ENCODE peak calls at places on chromosome 18, in eight cellular contexts. V is GM23248; S is CD8-positive, alpha-beta memory T cell; F is GM12878; W is lung; D is aorta; H is CD8-positive, alpha-beta T cell; B is left ventricle myocardium inferior. J is an unnamed sample.

GRCh38 chr18:1048048-1048447 is 143.4 kb downstream of the ADCYAP1 start:
- DNase-seq in H (no peak), W (no peak), F (no peak), S (no peak), B (no peak), V (peak; percentile 13), D (no peak), J (no peak)

GRCh38 chr18:79481041-79481790 is 85.5 kb downstream of the NFATC1 start:
- DNase-seq in F (no peak), H (no peak), B (peak; percentile 5), V (no peak), S (no peak), D (peak; percentile 70), W (no peak), J (no peak)

GRCh38 chr18:48264508-48264907 is 144.7 kb downstream of the ZBTB7C start:
- DNase-seq in H (no peak), S (no peak), V (peak; percentile 9), W (no peak), D (no peak), B (no peak), F (no peak), J (no peak)

GRCh38 chr18:25595274-25595673 is 243.3 kb upstream of the ZNF521 start:
- DNase-seq in F (no peak), V (no peak), D (no peak), H (no peak), B (no peak), S (no peak), W (no peak), J (no peak)

GRCh38 chr18:36075862-36076587 is 8.7 kb upstream of the RPRD1A start:
- DNase-seq in H (no peak), W (no peak), S (no peak), D (no peak), V (peak; percentile 82), F (peak; percentile 21), B (no peak), J (no peak)

GRCh38 chr18:23924813-23925212 is 89.7 kb upstream of the TTC39C start:
- DNase-seq in F (no peak), S (no peak), D (no peak), B (no peak), V (peak; percentile 82), W (no peak), H (no peak), J (no peak)

GRCh38 chr18:56298935-56299334 is 339.5 kb downstream of the TXNL1 start:
- DNase-seq in B (no peak), H (no peak), D (no peak), V (peak; percentile 78), F (no peak), S (no peak), W (no peak), J (no peak)

GRCh38 chr18:79502785-79503184 is 107.1 kb downstream of the NFATC1 start:
- DNase-seq in D (no peak), S (no peak), H (no peak), F (no peak), W (no peak), V (peak; percentile 58), B (no peak), J (no peak)

GRCh38 chr18:79927597-79928562 is 23.6 kb downstream of the SLC66A2 start:
- DNase-seq in W (no peak), S (no peak), D (peak; percentile 61), F (no peak), V (no peak), B (no peak), H (no peak), J (no peak)

GRCh38 chr18:23226386-23226785 is 91.1 kb downstream of the CABLES1 start:
- DNase-seq in B (no peak), H (no peak), S (no peak), W (no peak), D (no peak), V (peak; percentile 62), F (no peak), J (no peak)

GRCh38 chr18:35432565-35433001 is 55.4 kb upstream of the ZNF396 start:
- DNase-seq in F (no peak), V (no peak), D (no peak), W (no peak), H (no peak), S (no peak), B (no peak), J (no peak)

GRCh38 chr18:34399892-34400291 is 175.2 kb upstream of the NOL4 start:
- DNase-seq in B (no peak), W (no peak), F (no peak), D (no peak), H (no peak), V (no peak), S (no peak), J (no peak)

GRCh38 chr18:47260138-47260923 is 8.9 kb upstream of the SKOR2 start:
- DNase-seq in S (no peak), F (no peak), W (peak; percentile 49), H (no peak), V (peak; percentile 61), D (no peak), B (peak; percentile 33), J (no peak)

GRCh38 chr18:9684901-9685738 is 23.0 kb upstream of the RAB31 start:
- DNase-seq in W (no peak), B (peak; percentile 57), F (no peak), V (peak; percentile 84), S (no peak), H (no peak), D (peak; percentile 79), J (no peak)

GRCh38 chr18:59150236-59150635 is 10.6 kb downstream of the SEC11C start:
- DNase-seq in S (no peak), W (no peak), V (no peak), F (no peak), B (no peak), D (no peak), H (no peak), J (no peak)

GRCh38 chr18:7321831-7322230 is 90.9 kb downstream of the LRRC30 start:
- DNase-seq in V (no peak), W (no peak), B (no peak), D (no peak), F (no peak), H (no peak), S (no peak), J (no peak)

GRCh38 chr18:74895686-74896085 is 298.0 kb downstream of the ZNF407 start:
- DNase-seq in F (no peak), W (no peak), B (no peak), V (peak; percentile 63), H (no peak), S (no peak), D (no peak), J (no peak)

GRCh38 chr18:74820160-74820780 is 222.6 kb downstream of the ZNF407 start:
- DNase-seq in F (no peak), B (no peak), D (no peak), H (no peak), S (no peak), W (no peak), V (no peak), J (no peak)

GRCh38 chr18:34999734-35000397 is 41.3 kb upstream of the MAPRE2 start:
- DNase-seq in B (no peak), W (no peak), F (no peak), D (no peak), S (no peak), V (no peak), H (no peak), J (no peak)

DNA sequence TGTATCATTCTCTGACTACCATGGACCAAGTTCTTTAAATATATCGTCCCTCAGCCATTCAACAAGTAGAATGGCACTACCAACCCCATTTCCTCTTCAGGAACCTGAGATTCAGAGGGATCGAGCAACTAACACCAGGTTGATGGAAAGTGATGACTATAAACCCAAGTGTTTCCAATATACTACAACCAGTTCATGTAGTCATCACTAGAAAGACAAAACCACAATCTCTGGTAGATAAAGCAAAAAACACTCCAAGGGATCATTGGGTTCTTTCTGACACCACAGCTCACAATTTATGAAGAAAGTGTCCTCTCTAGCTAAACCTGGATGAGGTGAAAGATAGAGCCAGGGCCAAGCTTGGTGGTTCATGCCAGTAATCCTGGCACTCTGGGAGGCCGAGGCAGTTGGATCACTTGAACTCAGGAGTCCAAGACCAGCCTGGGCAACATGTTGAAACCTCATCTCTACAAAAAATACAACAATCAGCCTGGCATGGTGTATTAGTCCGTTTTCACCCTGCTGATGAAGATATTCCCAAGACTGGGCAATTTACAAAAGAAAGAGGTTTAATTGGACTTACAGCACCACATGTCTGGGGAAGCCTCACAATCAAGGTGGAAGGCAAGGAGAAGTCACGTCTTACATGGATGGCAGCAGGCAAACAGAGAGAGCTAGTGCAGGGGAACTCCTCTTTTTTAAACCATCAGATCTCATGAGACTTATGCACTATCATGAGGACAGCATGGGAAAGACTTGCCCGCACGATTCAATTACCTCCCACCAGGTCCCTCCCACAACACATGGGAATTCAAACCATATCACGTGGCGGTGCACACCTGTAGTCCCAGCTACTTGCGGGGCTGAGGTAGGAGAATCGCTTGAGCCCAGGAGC is 2.2 kb downstream of the CD226 start:
- DNase-seq in V (no peak), F (no peak), W (no peak), S (no peak), H (no peak), B (no peak), D (no peak), J (no peak)
- H3K4me3 ChIP-seq in V (no peak overlapping the region), F (peak overlapping the region; percentile 53), W (no peak overlapping the region), S (peak overlapping the region; percentile 59), H (peak overlapping the region; percentile 19), B (no peak overlapping the region), D (no peak overlapping the region), J (peak overlapping the region; percentile 47)

GRCh38 chr18:22185298-22185697 is 15.9 kb downstream of the GATA6 start:
- DNase-seq in H (no peak), S (no peak), D (peak; percentile 89), F (no peak), B (peak; percentile 52), W (peak; percentile 27), V (no peak), J (no peak)
- H3K4me1 ChIP-seq in H (no peaks in the 10 kb centered on the region), S (no peaks in the 10 kb centered on the region), D (peaks cover 4% of the 10 kb centered on the region), F (no peaks in the 10 kb centered on the region), B (peaks cover 100% of the 10 kb centered on the region), W (peaks cover 17% of the 10 kb centered on the region), V (peaks cover 24% of the 10 kb centered on the region), J (no peaks in the 10 kb centered on the region)

DNA sequence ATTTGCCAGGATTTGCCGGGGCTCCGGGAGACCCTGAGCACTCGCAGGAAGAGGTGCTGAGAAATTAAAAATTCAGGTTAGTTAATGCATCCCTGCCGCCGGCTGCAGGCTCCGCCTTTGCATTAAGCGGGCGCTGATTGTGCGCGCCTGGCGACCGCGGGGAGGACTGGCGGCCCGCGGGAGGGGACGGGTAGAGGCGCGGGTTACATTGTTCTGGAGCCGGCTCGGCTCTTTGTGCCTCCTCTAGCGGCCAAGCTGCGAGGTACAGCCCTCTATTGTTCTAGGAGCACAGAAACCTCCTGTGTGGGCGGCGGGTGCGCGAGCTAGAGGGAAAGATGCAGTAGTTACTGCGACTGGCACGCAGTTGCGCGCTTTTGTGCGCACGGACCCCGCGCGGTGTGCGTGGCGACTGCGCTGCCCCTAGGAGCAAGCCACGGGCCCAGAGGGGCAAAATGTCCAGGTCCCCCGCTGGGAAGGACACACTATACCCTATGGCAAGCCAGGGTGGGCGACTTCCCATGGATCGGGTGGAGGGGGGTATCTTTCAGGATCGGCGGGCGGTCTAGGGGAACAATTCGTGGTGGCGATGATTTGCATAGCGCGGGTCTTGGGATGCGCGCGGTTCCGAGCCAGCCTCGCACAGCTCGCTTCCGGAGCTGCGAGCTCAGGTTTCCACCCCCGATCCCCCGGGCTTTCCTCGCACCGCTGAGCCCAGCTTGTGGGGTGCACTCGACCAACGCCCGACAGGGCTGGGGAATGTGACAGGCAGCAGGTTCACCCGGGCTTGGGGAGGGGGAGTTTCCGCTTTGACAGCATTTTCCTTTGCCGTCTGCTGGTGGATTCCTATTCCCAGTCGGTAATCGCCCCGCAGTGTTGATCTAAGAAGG is 2.9 kb downstream of the ONECUT2 start:
- DNase-seq in S (no peak), H (no peak), B (no peak), W (no peak), V (peak; percentile 90), D (peak; percentile 79), F (no peak), J (no peak)
- H3K36me3 ChIP-seq in S (no peaks in the 10 kb centered on the region), H (no peaks in the 10 kb centered on the region), B (no peaks in the 10 kb centered on the region), W (no peaks in the 10 kb centered on the region), V (no peaks in the 10 kb centered on the region), D (no peaks in the 10 kb centered on the region), F (no peaks in the 10 kb centered on the region), J (no peaks in the 10 kb centered on the region)

GRCh38 chr18:13222371-13223281 is 4.1 kb downstream of the LDLRAD4 start:
- DNase-seq in W (no peak), H (no peak), S (no peak), B (peak; percentile 78), D (peak; percentile 88), F (no peak), V (peak; percentile 28), J (no peak)
- H3K4me3 ChIP-seq in W (no peak overlapping the region), H (no peak overlapping the region), S (no peak overlapping the region), B (peak overlapping the region; percentile 74), D (no peak overlapping the region), F (no peak overlapping the region), V (no peak overlapping the region), J (no peak overlapping the region)